ENCODE peak calls at places on chromosomes 5 and 9, in four cellular contexts. Q is HepG2, C is GM12878, R is K562. G is an unnamed sample.
A peak's percentile ranks its signal among the peaks of the same experiment; 100 is the strongest.

GRCh38 chr9:79581794-79582193 is 10.0 kb downstream of the TLE4 start:
- DNase-seq in Q (peak; percentile 41), C (no peak), R (no peak), G (no peak)

GRCh38 chr5:97135868-97136267 is 6.5 kb downstream of the LIX1 start:
- DNase-seq in Q (no peak), C (no peak), R (no peak), G (no peak)

GRCh38 chr9:111926421-111926875 is 29.8 kb downstream of the UGCG start:
- DNase-seq in Q (no peak), C (peak; percentile 86), R (no peak), G (no peak)

GRCh38 chr5:139912158-139912557 is 116.5 kb downstream of the PSD2 start:
- DNase-seq in Q (no peak), C (no peak), R (no peak), G (no peak)

GRCh38 chr5:43730832-43731342 is 127.9 kb downstream of the NNT start:
- DNase-seq in Q (no peak), C (no peak), R (no peak), G (no peak)

GRCh38 chr9:17018001-17018491 is 116.8 kb upstream of the CNTLN start:
- DNase-seq in Q (no peak), C (no peak), R (no peak), G (no peak)

GRCh38 chr9:99966001-99966400 is 59.5 kb downstream of the STX17 start:
- DNase-seq in Q (no peak), C (no peak), R (no peak), G (no peak)

GRCh38 chr9:121222524-121223171 is 21.0 kb upstream of the RAB14 start:
- DNase-seq in Q (peak; percentile 49), C (no peak), R (peak; percentile 31), G (peak; percentile 59)

GRCh38 chr9:32741706-32742105 is 41.6 kb upstream of the TMEM215 start:
- DNase-seq in Q (peak; percentile 54), C (no peak), R (no peak), G (no peak)

GRCh38 chr5:137221914-137222313 is 277.2 kb downstream of the SPOCK1 start:
- DNase-seq in Q (no peak), C (no peak), R (no peak), G (no peak)

GRCh38 chr5:90529939-90530677 is 724 bp upstream of the LYSMD3 start:
- DNase-seq in Q (peak; percentile 67), C (peak; percentile 51), R (peak; percentile 50), G (peak; percentile 88)

GRCh38 chr5:59874675-59875074 is 18.9 kb downstream of the PDE4D start:
- DNase-seq in Q (no peak), C (no peak), R (no peak), G (no peak)

GRCh38 chr9:113428062-113428600 is 17.6 kb downstream of the C9orf43 start:
- DNase-seq in Q (no peak), C (no peak), R (no peak), G (no peak)

GRCh38 chr9:89984214-89984613 is 379.4 kb downstream of the GADD45G start:
- DNase-seq in Q (no peak), C (no peak), R (no peak), G (no peak)

GRCh38 chr5:54013556-54014157 is 296.7 kb downstream of the ARL15 start:
- DNase-seq in Q (no peak), C (no peak), R (peak; percentile 48), G (no peak)

GRCh38 chr9:120867676-120868338 is 9.2 kb downstream of the PHF19 start:
- DNase-seq in Q (no peak), C (no peak), R (no peak), G (no peak)

GRCh38 chr9:93451762-93452709 is 551 bp downstream of the FAM120A start:
- DNase-seq in Q (peak; percentile 16), C (no peak), R (peak; percentile 39), G (peak; percentile 51)

GRCh38 chr9:34984049-34984448 is 5.5 kb upstream of the DNAJB5 start:
- DNase-seq in Q (no peak), C (no peak), R (peak; percentile 27), G (peak; percentile 74)

GRCh38 chr5:130727834-130728233 is 437.2 kb downstream of the HINT1 start:
- DNase-seq in Q (no peak), C (no peak), R (no peak), G (no peak)

GRCh38 chr5:157485811-157486739 is 26.1 kb downstream of the NIPAL4 start:
- DNase-seq in Q (no peak), C (no peak), R (no peak), G (no peak)

GRCh38 chr5:180532268-180532667 is 38.1 kb downstream of the CNOT6 start:
- DNase-seq in Q (no peak), C (no peak), R (no peak), G (no peak)

GRCh38 chr5:159655757-159656409 is 260.4 kb upstream of the ADRA1B start:
- DNase-seq in Q (no peak), C (no peak), R (no peak), G (no peak)

GRCh38 chr5:174922955-174923354 is 198.6 kb downstream of the MSX2 start:
- DNase-seq in Q (no peak), C (no peak), R (no peak), G (peak; percentile 53)

GRCh38 chr5:77225531-77225930 is 15.1 kb downstream of the PDE8B start:
- DNase-seq in Q (no peak), C (no peak), R (no peak), G (no peak)
- H2AFZ ChIP-seq in Q (no peak overlapping the region), C (no peak overlapping the region), R (no peak overlapping the region), G (no peak overlapping the region)

DNA sequence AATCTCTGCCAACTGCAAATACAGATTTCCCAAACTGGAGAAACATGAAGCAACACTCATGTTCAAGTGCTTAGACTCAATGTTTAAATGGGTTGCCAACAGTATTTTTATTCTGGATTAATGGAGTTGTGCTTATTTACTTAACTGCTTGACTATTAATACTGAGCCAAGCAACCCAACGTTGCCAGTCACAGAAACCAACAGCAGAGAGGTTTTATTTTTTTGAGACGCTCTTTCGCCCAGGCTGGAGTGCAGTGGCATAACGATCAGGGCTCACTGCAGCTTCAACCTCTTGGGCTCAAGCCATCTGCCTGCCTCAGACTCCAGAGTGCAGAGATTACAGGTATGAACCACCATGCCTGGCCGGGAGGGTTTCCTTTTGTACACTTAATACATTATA is 8.5 kb upstream of the TMEM268 start:
- DNase-seq in Q (no peak), C (no peak), R (no peak), G (no peak)
- H3K4me1 ChIP-seq in Q (peaks cover 21% of the 10 kb centered on the region), C (peaks cover 44% of the 10 kb centered on the region), R (no peaks in the 10 kb centered on the region), G (no peaks in the 10 kb centered on the region)

GRCh38 chr5:161410640-161411039 is 135.9 kb downstream of the GABRB2 start:
- DNase-seq in Q (no peak), C (no peak), R (no peak), G (no peak)
- TF ChIP-seq JUNB in Q (no peak), C (no peak), R (no peak), G (no peak)

DNA sequence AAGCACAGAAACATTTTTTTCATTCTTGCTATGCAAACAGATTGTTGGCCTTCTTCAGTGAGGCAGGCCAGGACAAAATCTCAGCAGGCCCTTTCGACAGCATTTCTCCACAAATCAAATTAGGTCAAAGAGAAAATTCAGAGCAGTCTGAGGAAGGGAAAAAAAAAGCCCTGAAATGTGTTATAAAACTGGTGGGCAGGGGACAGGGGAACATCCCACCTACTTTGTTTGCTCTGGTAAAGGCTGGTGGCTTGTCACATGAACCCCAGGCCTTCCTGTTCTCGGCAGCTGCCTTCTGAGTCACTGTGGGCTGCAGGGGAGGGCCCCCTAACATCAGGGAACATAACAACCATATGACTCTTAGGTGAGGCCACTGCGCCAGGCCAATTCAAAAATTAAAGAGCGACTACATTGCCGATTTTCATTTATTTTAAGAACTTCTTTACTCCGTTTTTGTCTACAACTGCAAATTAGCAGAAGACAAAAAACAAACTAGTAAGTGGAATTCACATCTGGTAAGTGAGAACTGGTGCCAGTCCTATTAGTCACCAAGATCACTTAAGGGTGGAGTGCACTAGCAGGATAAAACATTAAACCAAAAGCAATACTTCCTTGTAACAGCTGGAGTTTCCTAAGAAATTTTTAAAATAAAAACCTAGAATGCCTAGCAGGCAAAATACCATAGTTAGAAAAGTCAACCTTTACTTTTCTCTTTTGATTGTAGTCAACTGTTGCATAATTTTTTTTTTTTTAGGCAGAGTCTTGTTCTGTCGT is 46.2 kb upstream of the DENND4C start:
- DNase-seq in Q (peak; percentile 76), C (peak; percentile 46), R (peak; percentile 12), G (peak; percentile 15)
- H2AFZ ChIP-seq in Q (no peak overlapping the region), C (peak overlapping the region; percentile 50), R (peak overlapping the region; percentile 7), G (peak overlapping the region; percentile 88)

DNA sequence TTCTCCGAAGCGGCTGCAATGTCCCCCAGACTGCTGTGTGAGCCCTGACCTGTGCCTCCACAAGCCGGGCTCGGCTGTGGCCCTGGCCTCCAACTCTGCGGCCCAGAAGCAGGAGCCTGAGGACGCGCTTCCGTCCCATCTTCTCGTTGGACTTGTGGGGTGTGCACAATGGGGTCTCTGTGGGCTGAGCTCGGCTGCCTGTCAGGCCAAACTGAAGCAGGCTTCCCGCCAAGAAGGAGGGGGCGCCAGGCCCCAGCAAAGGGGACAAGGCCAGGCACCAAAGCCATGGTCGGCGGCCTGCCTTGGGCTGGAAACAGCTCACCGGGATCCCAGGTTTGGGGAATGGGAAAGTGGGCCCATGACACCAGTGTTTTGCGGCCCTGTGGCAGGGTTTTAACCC is 4.1 kb downstream of the NOTCH1 start:
- DNase-seq in Q (no peak), C (no peak), R (no peak), G (no peak)
- H3K4me1 ChIP-seq in Q (peaks cover 21% of the 10 kb centered on the region), C (peaks cover 57% of the 10 kb centered on the region), R (peaks cover 13% of the 10 kb centered on the region), G (no peaks in the 10 kb centered on the region)

DNA sequence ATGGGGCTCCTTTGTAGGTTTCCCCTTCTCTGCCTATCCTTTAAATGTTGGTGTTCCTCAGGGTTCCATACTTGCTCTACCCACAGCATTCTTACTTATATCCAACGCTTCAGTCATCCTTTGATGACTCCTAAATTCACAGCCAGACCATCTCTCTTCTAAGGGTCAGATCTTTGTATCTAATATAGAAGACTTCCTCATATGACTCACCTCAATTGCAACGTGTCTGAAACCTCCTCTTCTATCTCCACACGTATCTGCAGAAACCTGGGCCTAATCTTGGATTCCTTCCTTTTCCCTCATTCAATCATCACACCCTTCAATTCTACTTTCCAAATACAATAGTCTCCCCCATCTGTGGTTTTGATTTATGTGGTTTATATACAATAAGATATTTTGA is 68.3 kb downstream of the HMGCR start:
- DNase-seq in Q (no peak), C (no peak), R (no peak), G (no peak)
- TF ChIP-seq JUNB in Q (no peak), C (no peak), R (no peak), G (no peak)

GRCh38 chr9:13596383-13596970 is 317.0 kb upstream of the MPDZ start:
- DNase-seq in Q (no peak), C (no peak), R (no peak), G (peak; percentile 59)
- H2AFZ ChIP-seq in Q (no peak overlapping the region), C (no peak overlapping the region), R (no peak overlapping the region), G (peak overlapping the region; percentile 10)

GRCh38 chr5:16609412-16609811 is 7.4 kb downstream of the RETREG1 start:
- DNase-seq in Q (no peak), C (no peak), R (no peak), G (peak; percentile 37)
- H3K4me1 ChIP-seq in Q (no peaks in the 10 kb centered on the region), C (no peaks in the 10 kb centered on the region), R (no peaks in the 10 kb centered on the region), G (peaks cover 3% of the 10 kb centered on the region)

GRCh38 chr9:74025402-74025894 is 471.7 kb upstream of the RORB start:
- DNase-seq in Q (peak; percentile 96), C (no peak), R (no peak), G (no peak)
- TF ChIP-seq JUNB in Q (peak; percentile 79), C (no peak), R (no peak), G (no peak)